ENCODE peak calls at places on chromosome 22, in six cellular contexts. R is GM23338; X is hepatocyte; V is heart left ventricle; Y is keratinocyte; P is CD8-positive, alpha-beta memory T cell. L is an unnamed sample.

GRCh38 chr22:28141614-28142013 is 222.6 kb upstream of the PITPNB start:
- DNase-seq in P (no peak), R (no peak), V (no peak), Y (no peak), X (no peak), L (no peak)

GRCh38 chr22:46110215-46110614 is 40.1 kb upstream of the PPARA start:
- DNase-seq in X (no peak), R (no peak), Y (no peak), P (no peak), V (peak; percentile 59), L (no peak)

GRCh38 chr22:49243965-49244364 is 583.7 kb downstream of the BRD1 start:
- DNase-seq in R (no peak), X (no peak), Y (no peak), P (no peak), V (no peak), L (no peak)

GRCh38 chr22:45831394-45831793 is 145.6 kb downstream of the WNT7B start:
- DNase-seq in Y (no peak), R (no peak), X (no peak), V (no peak), P (no peak), L (no peak)

GRCh38 chr22:40352763-40353162 is 6.5 kb downstream of the ADSL start:
- DNase-seq in Y (no peak), V (no peak), R (no peak), X (no peak), P (no peak), L (no peak)

GRCh38 chr22:46373838-46374662 is 38.5 kb downstream of the TRMU start:
- DNase-seq in V (no peak), Y (no peak), P (peak; percentile 54), R (no peak), X (no peak), L (no peak)

GRCh38 chr22:35609261-35609660 is 7.9 kb downstream of the MB start:
- DNase-seq in Y (no peak), V (no peak), P (no peak), R (no peak), X (no peak), L (no peak)

GRCh38 chr22:38982008-38982927 is at the start of gene APOBEC3B:
- DNase-seq in P (peak; percentile 24), V (peak; percentile 90), X (peak; percentile 95), Y (peak; percentile 32), R (peak; percentile 77), L (peak; percentile 96)

GRCh38 chr22:18148508-18148965 is 1.4 kb upstream of the USP18 start:
- DNase-seq in V (no peak), Y (no peak), R (no peak), X (peak; percentile 19), P (no peak), L (no peak)
- H3K27ac ChIP-seq in V (no peak overlapping the region), Y (no peak overlapping the region), R (no peak overlapping the region), X (peak overlapping the region; percentile 75), P (no peak overlapping the region), L (no peak overlapping the region)

GRCh38 chr22:20993304-20994127 is 8.4 kb downstream of the THAP7 start:
- DNase-seq in Y (no peak), V (no peak), X (no peak), P (no peak), R (no peak), L (no peak)
- H3K27ac ChIP-seq in Y (no peak overlapping the region), V (no peak overlapping the region), X (no peak overlapping the region), P (no peak overlapping the region), R (no peak overlapping the region), L (no peak overlapping the region)

GRCh38 chr22:23138584-23139469 is 3.0 kb downstream of the RSPH14 start:
- DNase-seq in Y (no peak), V (no peak), X (no peak), R (no peak), P (no peak), L (peak; percentile 48)
- H3K27ac ChIP-seq in Y (peak overlapping the region; percentile 8), V (no peak overlapping the region), X (no peak overlapping the region), R (no peak overlapping the region), P (peak overlapping the region; percentile 69), L (peak overlapping the region; percentile 36)

GRCh38 chr22:29559853-29560252 is 6.3 kb upstream of the THOC5 start:
- DNase-seq in V (no peak), X (no peak), P (no peak), Y (no peak), R (no peak), L (no peak)

GRCh38 chr22:29559030-29559429 is 5.5 kb upstream of the THOC5 start:
- DNase-seq in V (no peak), Y (no peak), X (no peak), P (no peak), R (no peak), L (no peak)

GRCh38 chr22:29550005-29550404 is 3.6 kb downstream of the THOC5 start:
- DNase-seq in X (no peak), R (no peak), V (no peak), P (no peak), Y (no peak), L (no peak)

GRCh38 chr22:29553391-29554224 is at the start of gene THOC5:
- DNase-seq in X (peak; percentile 97), P (peak; percentile 85), R (peak; percentile 98), Y (peak; percentile 75), V (peak; percentile 96), L (peak; percentile 66)

DNA sequence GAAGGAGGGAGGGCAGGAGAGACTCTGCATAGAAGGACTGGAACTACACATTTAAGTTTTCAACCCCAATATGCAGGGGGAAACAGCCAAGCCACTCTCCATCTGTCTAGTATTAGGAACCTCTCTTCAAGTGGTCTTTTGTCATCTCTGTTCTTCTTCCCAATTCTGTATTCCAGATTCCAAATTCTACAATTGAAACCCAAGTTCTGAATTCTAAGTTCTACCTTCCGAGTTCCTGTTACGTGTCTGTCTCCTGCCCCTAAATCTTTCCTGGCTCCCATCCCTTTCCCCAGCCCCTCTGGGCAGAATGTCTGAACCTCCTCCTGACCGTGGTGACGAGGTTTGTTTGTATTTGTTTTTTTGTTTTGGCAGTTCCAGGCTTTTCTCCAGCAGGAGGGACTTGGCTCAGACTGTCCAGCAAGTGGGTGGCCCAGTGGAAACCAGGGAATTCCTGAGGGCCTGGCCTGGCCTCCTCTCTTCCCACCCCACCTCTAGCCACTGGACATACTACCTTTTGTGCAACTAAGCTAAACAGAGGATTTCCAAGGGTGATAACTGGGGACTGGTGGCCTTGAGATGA is 1.6 kb upstream of the THOC5 start:
- DNase-seq in Y (no peak), R (no peak), V (no peak), P (no peak), X (no peak), L (no peak)
- H3K27ac ChIP-seq in Y (no peak overlapping the region), R (no peak overlapping the region), V (peak overlapping the region; percentile 82), P (no peak overlapping the region), X (no peak overlapping the region), L (no peak overlapping the region)